ENCODE peak calls at places on chromosome 1, in seven cellular contexts. D, E, B, Z, V, F and L are unnamed samples.

GRCh38 chr1:38153426-38154088 is 107.0 kb upstream of the POU3F1 start:
- DNase-seq in D (no peak), E (no peak), B (no peak), Z (no peak), V (no peak), F (no peak), L (no peak)

GRCh38 chr1:151968791-151969399 is 24.8 kb downstream of the S100A10 start:
- DNase-seq in D (no peak), E (no peak), B (no peak), Z (no peak), V (no peak), F (peak; percentile 60), L (no peak)

GRCh38 chr1:3644273-3644672 is 5.6 kb downstream of the WRAP73 start:
- DNase-seq in D (no peak), E (no peak), B (no peak), Z (no peak), V (no peak), F (no peak), L (no peak)

GRCh38 chr1:219812086-219812485 is 116.3 kb downstream of the SLC30A10 start:
- DNase-seq in D (no peak), E (no peak), B (no peak), Z (no peak), V (no peak), F (no peak), L (no peak)

GRCh38 chr1:165910764-165911421 is 83.5 kb downstream of the UCK2 start:
- DNase-seq in D (peak; percentile 67), E (peak; percentile 71), B (no peak), Z (peak; percentile 35), V (no peak), F (no peak), L (no peak)

GRCh38 chr1:243490147-243490546 is 234.3 kb downstream of the SDCCAG8 start:
- DNase-seq in D (peak; percentile 62), E (no peak), B (no peak), Z (no peak), V (no peak), F (no peak), L (no peak)

GRCh38 chr1:246261641-246262040 is 245.4 kb downstream of the SMYD3 start:
- DNase-seq in D (no peak), E (no peak), B (no peak), Z (no peak), V (no peak), F (no peak), L (no peak)

GRCh38 chr1:11944358-11944981 is 10.0 kb downstream of the PLOD1 start:
- DNase-seq in D (no peak), E (no peak), B (no peak), Z (no peak), V (no peak), F (no peak), L (no peak)

GRCh38 chr1:14520514-14521163 is 77.8 kb upstream of the KAZN start:
- DNase-seq in D (peak; percentile 28), E (no peak), B (no peak), Z (no peak), V (no peak), F (no peak), L (no peak)

GRCh38 chr1:45545553-45546310 is 4.9 kb upstream of the AKR1A1 start:
- DNase-seq in D (no peak), E (peak; percentile 12), B (no peak), Z (no peak), V (no peak), F (no peak), L (no peak)

GRCh38 chr1:228076796-228077430 is 5.6 kb upstream of the ARF1 start:
- DNase-seq in D (peak; percentile 60), E (peak; percentile 38), B (no peak), Z (no peak), V (no peak), F (no peak), L (no peak)

GRCh38 chr1:112937070-112937469 is 18.9 kb downstream of the SLC16A1 start:
- DNase-seq in D (no peak), E (no peak), B (no peak), Z (no peak), V (no peak), F (no peak), L (no peak)
- H3K4me3 ChIP-seq in D (no peak overlapping the region), E (no peak overlapping the region), B (no peak overlapping the region), Z (no peak overlapping the region), V (no peak overlapping the region), F (no peak overlapping the region), L (no peak overlapping the region)

GRCh38 chr1:5858844-5859407 is 133.3 kb downstream of the NPHP4 start:
- DNase-seq in D (no peak), E (no peak), B (no peak), Z (no peak), V (no peak), F (no peak), L (no peak)

GRCh38 chr1:5859766-5860165 is 132.5 kb downstream of the NPHP4 start:
- DNase-seq in D (no peak), E (no peak), B (no peak), Z (no peak), V (no peak), F (no peak), L (no peak)

GRCh38 chr1:5862051-5862825 is 130.0 kb downstream of the NPHP4 start:
- DNase-seq in D (no peak), E (no peak), B (no peak), Z (no peak), V (no peak), F (no peak), L (no peak)

GRCh38 chr1:5858246-5858645 is 134.0 kb downstream of the NPHP4 start:
- DNase-seq in D (no peak), E (no peak), B (no peak), Z (no peak), V (no peak), F (no peak), L (no peak)

GRCh38 chr1:5860277-5860676 is 131.9 kb downstream of the NPHP4 start:
- DNase-seq in D (no peak), E (no peak), B (no peak), Z (no peak), V (no peak), F (no peak), L (no peak)
- H3K27ac ChIP-seq in D (no peak overlapping the region), E (no peak overlapping the region), B (no peak overlapping the region), Z (no peak overlapping the region), V (no peak overlapping the region), F (no peak overlapping the region), L (no peak overlapping the region)

GRCh38 chr1:230869499-230869898 is 1.2 kb upstream of the C1orf198 start:
- DNase-seq in D (no peak), E (no peak), B (no peak), Z (no peak), V (no peak), F (no peak), L (no peak)
- H3K4me3 ChIP-seq in D (no peak overlapping the region), E (peak overlapping the region; percentile 85), B (no peak overlapping the region), Z (no peak overlapping the region), V (no peak overlapping the region), F (no peak overlapping the region), L (peak overlapping the region; percentile 63)

GRCh38 chr1:109091196-109092193 is 931 bp downstream of the TMEM167B start:
- DNase-seq in D (no peak), E (no peak), B (peak; percentile 21), Z (no peak), V (no peak), F (peak; percentile 46), L (no peak)
- H3K27ac ChIP-seq in D (peak overlapping the region; percentile 93), E (peak overlapping the region; percentile 95), B (peak overlapping the region; percentile 95), Z (peak overlapping the region; percentile 93), V (peak overlapping the region; percentile 82), F (peak overlapping the region; percentile 95), L (peak overlapping the region; percentile 95)

GRCh38 chr1:40401427-40402201 is 28.1 kb downstream of the SMAP2 start:
- DNase-seq in D (no peak), E (no peak), B (no peak), Z (no peak), V (no peak), F (no peak), L (no peak)

GRCh38 chr1:40409467-40409866 is 35.9 kb downstream of the SMAP2 start:
- DNase-seq in D (no peak), E (no peak), B (no peak), Z (no peak), V (no peak), F (no peak), L (no peak)

GRCh38 chr1:40407453-40407852 is 33.9 kb downstream of the SMAP2 start:
- DNase-seq in D (no peak), E (no peak), B (no peak), Z (no peak), V (no peak), F (no peak), L (no peak)

GRCh38 chr1:40404670-40405462 is 31.3 kb downstream of the SMAP2 start:
- DNase-seq in D (no peak), E (no peak), B (peak; percentile 60), Z (no peak), V (no peak), F (peak; percentile 54), L (peak; percentile 59)

DNA sequence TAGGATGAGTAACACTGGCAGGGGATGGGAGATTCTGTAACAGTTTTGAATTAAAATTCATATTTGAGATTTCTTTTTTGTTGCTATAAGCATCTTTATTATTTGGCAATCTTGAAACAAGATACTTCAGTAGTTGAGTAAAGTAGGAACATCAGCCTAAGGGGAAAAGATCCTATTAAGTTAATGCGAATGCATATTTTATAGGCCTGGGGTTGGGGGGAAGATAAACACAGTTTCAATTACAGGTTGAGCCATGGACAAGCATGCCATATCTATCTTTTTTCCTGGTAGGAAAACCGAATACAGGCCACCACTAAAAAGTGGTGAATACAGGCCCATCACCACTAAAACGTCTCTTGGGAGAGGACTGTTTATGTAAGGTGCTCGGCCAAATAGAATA is 32.3 kb downstream of the SMAP2 start:
- DNase-seq in D (no peak), E (no peak), B (no peak), Z (no peak), V (no peak), F (no peak), L (no peak)
- H3K4me3 ChIP-seq in D (no peak overlapping the region), E (no peak overlapping the region), B (no peak overlapping the region), Z (no peak overlapping the region), V (no peak overlapping the region), F (no peak overlapping the region), L (no peak overlapping the region)